ENCODE peak calls at places on chromosomes 1 and 21, in eight cellular contexts. T is upper lobe of right lung; Y is left ventricle myocardium inferior; B is SHP77; Z is activated effector memory CD4-positive, alpha-beta T cell treated with Interleukin-2 at 50 U/mL for 16 hours; P is effector memory CD4-positive, alpha-beta T cell; R is fibroblast of mammary gland; A is iPS DF 19.7. F is an unnamed sample.

GRCh38 chr1:215797859-215798258 is 230.8 kb downstream of the KCTD3 start:
- DNase-seq in T (no peak), Y (no peak), B (no peak), Z (no peak), P (no peak), R (peak), A (no peak), F (no peak)

GRCh38 chr1:65955071-65955470 is 162.4 kb downstream of the PDE4B start:
- DNase-seq in T (no peak), Y (no peak), B (no peak), Z (no peak), P (no peak), R (no peak), A (no peak), F (no peak)

GRCh38 chr1:234550341-234551031 is 59.5 kb downstream of the IRF2BP2 start:
- DNase-seq in T (peak), Y (no peak), B (no peak), Z (no peak), P (no peak), R (no peak), A (no peak), F (no peak)

GRCh38 chr1:176843352-176844297 is 320.9 kb downstream of the ASTN1 start:
- DNase-seq in T (no peak), Y (no peak), B (peak), Z (no peak), P (no peak), R (peak), A (no peak), F (no peak)

GRCh38 chr1:12125422-12126355 is 41.1 kb upstream of the TNFRSF1B start:
- DNase-seq in T (no peak), Y (no peak), B (no peak), Z (no peak), P (no peak), R (no peak), A (no peak), F (no peak)

GRCh38 chr1:30323352-30323751 is 400.0 kb downstream of the MATN1 start:
- DNase-seq in T (no peak), Y (no peak), B (no peak), Z (no peak), P (no peak), R (no peak), A (no peak), F (peak)

GRCh38 chr1:116881879-116882520 is 27.7 kb upstream of the PTGFRN start:
- DNase-seq in T (no peak), Y (peak), B (peak), Z (peak), P (no peak), R (peak), A (peak), F (peak)

GRCh38 chr1:80392529-80392928 is 1386.0 kb upstream of the ADGRL4 start:
- DNase-seq in T (no peak), Y (no peak), B (peak), Z (no peak), P (no peak), R (peak), A (no peak), F (no peak)

GRCh38 chr1:214632091-214632490 is 29.1 kb downstream of the CENPF start:
- DNase-seq in T (no peak), Y (no peak), B (no peak), Z (no peak), P (peak), R (no peak), A (no peak), F (no peak)

GRCh38 chr1:57591854-57592253 is 168.0 kb upstream of the DAB1 start:
- DNase-seq in T (no peak), Y (no peak), B (no peak), Z (no peak), P (no peak), R (no peak), A (no peak), F (no peak)

GRCh38 chr1:206955476-206956312 is 9.4 kb upstream of the PIGR start:
- DNase-seq in T (no peak), Y (no peak), B (no peak), Z (no peak), P (no peak), R (peak), A (no peak), F (no peak)

GRCh38 chr1:156797212-156797871 is 19.3 kb downstream of the SH2D2A start:
- DNase-seq in T (no peak), Y (no peak), B (peak), Z (peak), P (peak), R (peak), A (no peak), F (no peak)

GRCh38 chr1:17009706-17010105 is 2.0 kb downstream of the ATP13A2 start:
- DNase-seq in T (no peak), Y (no peak), B (no peak), Z (no peak), P (no peak), R (no peak), A (no peak), F (no peak)

GRCh38 chr21:41411449-41412089 is 14.5 kb upstream of the MX1 start:
- DNase-seq in T (peak), Y (no peak), B (peak), Z (no peak), P (no peak), R (peak), A (no peak), F (peak)

GRCh38 chr1:2951856-2952255 is 69.4 kb upstream of the ACTRT2 start:
- DNase-seq in T (peak), Y (peak), B (no peak), Z (no peak), P (no peak), R (no peak), A (no peak), F (peak)

GRCh38 chr21:45405819-45406762 is 1.1 kb downstream of the COL18A1 start:
- DNase-seq in T (no peak), Y (peak), B (no peak), Z (no peak), P (no peak), R (peak), A (no peak), F (no peak)

GRCh38 chr1:51630922-51631321 is 14.0 kb downstream of the OSBPL9 start:
- DNase-seq in T (no peak), Y (no peak), B (no peak), Z (no peak), P (no peak), R (no peak), A (no peak), F (no peak)

GRCh38 chr21:45299864-45300785 is 12.4 kb upstream of the POFUT2 start:
- DNase-seq in T (peak), Y (peak), B (no peak), Z (no peak), P (no peak), R (no peak), A (no peak), F (peak)

GRCh38 chr1:185843297-185843869 is 109.2 kb downstream of the HMCN1 start:
- DNase-seq in T (no peak), Y (no peak), B (no peak), Z (no peak), P (no peak), R (no peak), A (no peak), F (no peak)

GRCh38 chr1:2180297-2181245 is 14.0 kb downstream of the FAAP20 start:
- DNase-seq in T (no peak), Y (no peak), B (no peak), Z (no peak), P (no peak), R (peak), A (no peak), F (no peak)

GRCh38 chr1:226643701-226644540 is 95.2 kb downstream of the ITPKB start:
- DNase-seq in T (no peak), Y (peak), B (no peak), Z (no peak), P (no peak), R (no peak), A (no peak), F (no peak)

GRCh38 chr1:237013608-237014007 is 9.4 kb upstream of the MT1HL1 start:
- DNase-seq in T (no peak), Y (no peak), B (no peak), Z (no peak), P (no peak), R (no peak), A (no peak), F (no peak)

GRCh38 chr1:205444931-205445652 is 10.8 kb downstream of the BLACAT1 start:
- DNase-seq in T (no peak), Y (no peak), B (peak), Z (no peak), P (no peak), R (no peak), A (peak), F (peak)

GRCh38 chr1:201937624-201938212 is 8.6 kb downstream of the LMOD1 start:
- DNase-seq in T (no peak), Y (no peak), B (no peak), Z (no peak), P (no peak), R (peak), A (no peak), F (no peak)